ENCODE peak calls at places on chromosomes 2 and 18, in four cellular contexts. One of them, this sample, is unnamed.

GRCh38 chr2:152466041-152466440 is 131.1 kb downstream of the FMNL2 start:
- DNase-seq in H9: no peak
- DNase-seq in mammary epithelial cell: no peak
- DNase-seq in adipocyte: peak; percentile 6
- DNase-seq in this sample: no peak

GRCh38 chr2:207227062-207227748 is 61.5 kb upstream of the KLF7 start:
- DNase-seq in adipocyte: no peak
- DNase-seq in H9: peak; percentile 86
- DNase-seq in mammary epithelial cell: no peak
- DNase-seq in this sample: peak; percentile 96

GRCh38 chr18:58280159-58280540 is 236.1 kb downstream of the NEDD4L start:
- DNase-seq in H9: no peak
- DNase-seq in mammary epithelial cell: no peak
- DNase-seq in adipocyte: no peak
- DNase-seq in this sample: no peak

GRCh38 chr2:96391153-96391827 is 55.7 kb downstream of the NCAPH start:
- DNase-seq in adipocyte: no peak
- DNase-seq in mammary epithelial cell: no peak
- DNase-seq in H9: no peak
- DNase-seq in this sample: no peak

GRCh38 chr2:71798266-71799012 is 345.1 kb downstream of the DYSF start:
- DNase-seq in H9: peak; percentile 86
- DNase-seq in adipocyte: peak; percentile 63
- DNase-seq in mammary epithelial cell: peak; percentile 22
- DNase-seq in this sample: peak; percentile 92

GRCh38 chr18:23384778-23385736 is 68.0 kb upstream of the RIOK3 start:
- DNase-seq in adipocyte: no peak
- DNase-seq in mammary epithelial cell: no peak
- DNase-seq in H9: no peak
- DNase-seq in this sample: no peak

GRCh38 chr2:207734264-207734635 is 22.8 kb downstream of the CCNYL1 start:
- DNase-seq in H9: no peak
- DNase-seq in mammary epithelial cell: no peak
- DNase-seq in adipocyte: peak; percentile 64
- DNase-seq in this sample: no peak

GRCh38 chr18:12003894-12004293 is 22.6 kb downstream of the IMPA2 start:
- DNase-seq in mammary epithelial cell: no peak
- DNase-seq in H9: no peak
- DNase-seq in adipocyte: no peak
- DNase-seq in this sample: no peak

GRCh38 chr18:58025205-58025604 is 18.8 kb upstream of the NEDD4L start:
- DNase-seq in adipocyte: peak; percentile 17
- DNase-seq in H9: no peak
- DNase-seq in mammary epithelial cell: no peak
- DNase-seq in this sample: no peak

GRCh38 chr2:175309799-175310198 is 128.3 kb upstream of the ATP5MC3 start:
- DNase-seq in mammary epithelial cell: no peak
- DNase-seq in H9: peak; percentile 70
- DNase-seq in adipocyte: peak; percentile 58
- DNase-seq in this sample: peak; percentile 80

GRCh38 chr2:24676493-24676892 is 116.7 kb downstream of the PTRHD1 start:
- DNase-seq in mammary epithelial cell: no peak
- DNase-seq in adipocyte: no peak
- DNase-seq in H9: no peak
- DNase-seq in this sample: no peak

GRCh38 chr2:12890481-12890980 is 173.8 kb downstream of the TRIB2 start:
- DNase-seq in adipocyte: no peak
- DNase-seq in H9: no peak
- DNase-seq in mammary epithelial cell: no peak
- DNase-seq in this sample: no peak

GRCh38 chr2:227617316-227618250 is at the start of gene SCYGR4:
- DNase-seq in adipocyte: no peak
- DNase-seq in mammary epithelial cell: no peak
- DNase-seq in H9: no peak
- DNase-seq in this sample: no peak

GRCh38 chr18:3411854-3412268 is 38.1 kb upstream of the TGIF1 start:
- DNase-seq in H9: peak; percentile 45
- DNase-seq in adipocyte: peak; percentile 38
- DNase-seq in mammary epithelial cell: peak; percentile 43
- DNase-seq in this sample: peak; percentile 54

GRCh38 chr2:234949762-234950434 is 1.9 kb upstream of the SH3BP4 start:
- DNase-seq in adipocyte: peak; percentile 98
- DNase-seq in mammary epithelial cell: peak; percentile 99
- DNase-seq in H9: no peak
- DNase-seq in this sample: peak; percentile 8

GRCh38 chr2:172554352-172555271 is 1.3 kb upstream of the PDK1 start:
- DNase-seq in H9: no peak
- DNase-seq in adipocyte: no peak
- DNase-seq in mammary epithelial cell: no peak
- DNase-seq in this sample: peak; percentile 71

GRCh38 chr2:172556284-172557033 is 569 bp downstream of the PDK1 start:
- DNase-seq in adipocyte: peak; percentile 78
- DNase-seq in H9: peak; percentile 88
- DNase-seq in mammary epithelial cell: peak; percentile 68
- DNase-seq in this sample: peak; percentile 91

GRCh38 chr2:172558372-172558771 is 2.5 kb downstream of the PDK1 start:
- DNase-seq in H9: no peak
- DNase-seq in mammary epithelial cell: no peak
- DNase-seq in adipocyte: no peak
- DNase-seq in this sample: no peak

GRCh38 chr2:172555272-172555521 is 693 bp upstream of the PDK1 start:
- DNase-seq in H9: no peak
- DNase-seq in mammary epithelial cell: no peak
- DNase-seq in adipocyte: no peak
- DNase-seq in this sample: no peak

DNA sequence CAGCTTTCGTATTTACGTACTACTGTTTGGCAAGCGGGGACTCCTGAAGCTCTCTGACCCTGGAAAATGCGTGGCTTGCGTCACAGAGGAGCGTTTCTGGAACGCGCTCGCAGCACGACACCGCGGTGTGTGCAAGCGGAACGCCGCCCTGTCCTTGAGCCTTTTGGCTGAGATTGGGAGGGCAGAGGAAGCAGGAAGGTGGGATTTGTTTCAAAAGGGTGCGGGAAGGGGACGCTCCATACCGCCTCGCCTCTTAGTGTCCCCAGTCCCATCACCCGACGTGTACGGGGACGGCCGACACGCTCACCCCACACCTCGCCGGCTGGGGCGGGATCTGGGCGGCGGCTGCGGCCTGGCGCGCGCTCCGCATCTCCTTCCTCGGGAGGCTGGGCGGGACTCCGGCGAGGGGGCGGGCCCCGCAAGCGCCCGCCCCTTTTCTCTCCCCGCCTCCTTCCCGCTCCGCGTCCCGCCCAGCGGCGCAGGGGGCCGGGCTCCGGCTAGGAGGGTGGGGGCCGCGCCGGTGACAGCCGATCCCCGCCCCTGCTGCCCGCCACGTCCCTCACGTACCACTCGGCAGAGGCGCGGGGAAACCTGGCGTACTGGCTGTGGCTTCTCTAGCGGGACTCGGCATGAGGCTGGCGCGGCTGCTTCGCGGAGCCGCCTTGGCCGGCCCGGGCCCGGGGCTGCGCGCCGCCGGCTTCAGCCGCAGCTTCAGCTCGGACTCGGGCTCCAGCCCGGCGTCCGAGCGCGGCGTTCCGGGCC is at the start of gene PDK1:
- DNase-seq in mammary epithelial cell: peak; percentile 92
- DNase-seq in adipocyte: peak; percentile 98
- DNase-seq in H9: peak; percentile 83
- DNase-seq in this sample: peak; percentile 94
- H3K9ac ChIP-seq in mammary epithelial cell: peak within 1 kb of the TSS; percentile 97
- H3K9ac ChIP-seq in adipocyte: peak within 1 kb of the TSS; percentile 91
- H3K9ac ChIP-seq in H9: peak within 1 kb of the TSS; percentile 75
- H3K9ac ChIP-seq in this sample: peak within 1 kb of the TSS; percentile 70

GRCh38 chr2:231397011-231397927 is 1.8 kb downstream of the B3GNT7 start:
- DNase-seq in adipocyte: no peak
- DNase-seq in mammary epithelial cell: peak; percentile 21
- DNase-seq in H9: no peak
- DNase-seq in this sample: no peak

GRCh38 chr2:231397928-231398294 is 2.4 kb downstream of the B3GNT7 start:
- DNase-seq in H9: no peak
- DNase-seq in mammary epithelial cell: no peak
- DNase-seq in adipocyte: no peak
- DNase-seq in this sample: no peak

GRCh38 chr2:231399046-231399852 is 3.7 kb downstream of the B3GNT7 start:
- DNase-seq in H9: no peak
- DNase-seq in adipocyte: no peak
- DNase-seq in mammary epithelial cell: no peak
- DNase-seq in this sample: no peak

GRCh38 chr2:231399853-231400667 is 4.5 kb downstream of the B3GNT7 start:
- DNase-seq in H9: no peak
- DNase-seq in adipocyte: no peak
- DNase-seq in mammary epithelial cell: peak; percentile 25
- DNase-seq in this sample: no peak

GRCh38 chr2:231398585-231398984 is 3.1 kb downstream of the B3GNT7 start:
- DNase-seq in mammary epithelial cell: no peak
- DNase-seq in H9: no peak
- DNase-seq in adipocyte: no peak
- DNase-seq in this sample: no peak
- H3K9ac ChIP-seq in mammary epithelial cell: no peak overlapping the region
- H3K9ac ChIP-seq in H9: no peak overlapping the region
- H3K9ac ChIP-seq in adipocyte: no peak overlapping the region
- H3K9ac ChIP-seq in this sample: no peak overlapping the region

DNA sequence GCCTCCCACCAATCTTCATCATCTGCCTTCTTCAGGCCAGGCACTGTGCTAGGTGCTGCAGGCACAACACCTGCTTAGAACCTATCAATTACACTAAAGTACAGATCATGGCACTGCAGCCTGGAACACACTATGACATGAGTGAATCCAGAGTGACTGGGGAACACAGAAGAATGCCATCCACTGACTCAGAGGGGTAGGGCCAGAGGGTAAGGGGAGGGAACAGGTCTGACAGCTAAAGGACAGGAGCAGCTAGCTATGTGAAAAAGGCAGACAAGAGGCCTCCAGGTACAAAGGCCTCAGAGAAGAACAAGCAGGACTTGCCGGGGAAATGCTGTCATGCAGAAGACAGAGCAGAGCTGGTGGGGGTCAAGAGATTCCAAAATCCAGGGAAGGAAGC is 53.3 kb upstream of the ACAA2 start:
- DNase-seq in mammary epithelial cell: no peak
- DNase-seq in H9: no peak
- DNase-seq in adipocyte: no peak
- DNase-seq in this sample: no peak
- H3K9ac ChIP-seq in mammary epithelial cell: no peak overlapping the region
- H3K9ac ChIP-seq in H9: no peak overlapping the region
- H3K9ac ChIP-seq in adipocyte: no peak overlapping the region
- H3K9ac ChIP-seq in this sample: no peak overlapping the region

GRCh38 chr2:73177645-73178255 is 24.6 kb upstream of the NOTO start:
- DNase-seq in adipocyte: no peak
- DNase-seq in mammary epithelial cell: no peak
- DNase-seq in H9: peak; percentile 53
- DNase-seq in this sample: peak; percentile 75
- H3K9ac ChIP-seq in adipocyte: no peak overlapping the region
- H3K9ac ChIP-seq in mammary epithelial cell: no peak overlapping the region
- H3K9ac ChIP-seq in H9: no peak overlapping the region
- H3K9ac ChIP-seq in this sample: no peak overlapping the region

DNA sequence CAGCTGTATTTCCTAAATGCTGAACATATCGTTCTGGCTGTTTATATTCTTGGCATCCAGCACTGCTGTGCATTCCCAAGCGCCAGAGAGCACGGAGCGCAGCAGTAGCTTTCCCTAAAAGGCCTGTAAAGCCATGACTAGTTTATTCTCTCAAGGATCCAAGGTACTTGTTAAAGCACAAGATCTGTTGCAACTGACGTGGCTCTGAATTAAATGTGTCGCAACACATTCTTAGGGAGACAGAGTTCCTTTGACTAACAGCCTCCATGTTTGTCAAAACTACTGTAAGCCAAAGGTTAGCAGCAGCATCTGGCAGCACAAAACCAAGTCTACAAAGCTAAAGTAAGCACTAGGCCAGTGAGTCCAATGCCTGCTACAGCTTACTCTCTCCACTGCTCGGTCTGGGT is 188.6 kb upstream of the FN1 start:
- DNase-seq in H9: no peak
- DNase-seq in mammary epithelial cell: peak; percentile 80
- DNase-seq in adipocyte: peak; percentile 96
- DNase-seq in this sample: no peak
- H3K9ac ChIP-seq in H9: no peak overlapping the region
- H3K9ac ChIP-seq in mammary epithelial cell: no peak overlapping the region
- H3K9ac ChIP-seq in adipocyte: peak overlapping the region; percentile 80
- H3K9ac ChIP-seq in this sample: no peak overlapping the region

GRCh38 chr2:28394331-28394877 is 1.7 kb downstream of the FOSL2 start:
- DNase-seq in mammary epithelial cell: peak; percentile 51
- DNase-seq in H9: no peak
- DNase-seq in adipocyte: peak; percentile 63
- DNase-seq in this sample: no peak
- H3K9ac ChIP-seq in mammary epithelial cell: peak overlapping the region; percentile 97
- H3K9ac ChIP-seq in H9: no peak overlapping the region
- H3K9ac ChIP-seq in adipocyte: peak overlapping the region; percentile 90
- H3K9ac ChIP-seq in this sample: peak overlapping the region; percentile 25

DNA sequence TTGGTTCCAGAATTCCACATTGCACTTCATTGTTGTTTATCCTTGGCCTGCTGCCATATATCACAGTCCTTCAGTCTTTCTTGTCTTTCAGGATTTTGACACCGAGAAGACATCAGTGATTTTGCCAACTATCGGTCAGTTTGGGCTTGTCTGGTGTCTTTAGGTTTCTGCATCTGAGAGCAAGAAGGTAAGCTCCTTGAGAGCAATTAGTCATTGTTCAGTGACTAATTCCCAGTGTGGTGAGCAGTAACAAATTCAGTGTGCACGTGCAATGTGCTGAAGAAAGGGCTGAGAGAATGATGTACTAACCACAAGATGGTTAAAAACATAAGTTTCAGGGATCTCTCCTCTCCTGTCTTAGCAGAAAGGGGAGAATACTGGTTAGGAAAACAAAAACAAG is 23.4 kb downstream of the MARCHF4 start:
- DNase-seq in adipocyte: no peak
- DNase-seq in mammary epithelial cell: peak; percentile 93
- DNase-seq in H9: no peak
- DNase-seq in this sample: no peak
- H3K9ac ChIP-seq in adipocyte: no peak overlapping the region
- H3K9ac ChIP-seq in mammary epithelial cell: no peak overlapping the region
- H3K9ac ChIP-seq in H9: no peak overlapping the region
- H3K9ac ChIP-seq in this sample: no peak overlapping the region

This sample was measured in endodermal cell.